ENCODE peak calls at places on chromosomes 7 and 10, in seven cellular contexts. M is HCT116, P is fibroblast of mammary gland, N is astrocyte of the cerebellum, X is BJ, Z is neural progenitor cell, F is tibial artery. T is an unnamed sample.

GRCh38 chr10:103603382-103603781 is 109.9 kb downstream of the NEURL1 start:
- DNase-seq in X (no peak), F (no peak), Z (no peak), P (no peak), N (no peak), M (no peak), T (no peak)

GRCh38 chr7:173120-173918 is 19.1 kb upstream of the FAM20C start:
- DNase-seq in Z (no peak), X (no peak), F (no peak), M (no peak), N (no peak), P (no peak), T (no peak)

GRCh38 chr10:72297281-72297967 is 23.7 kb downstream of the DDIT4 start:
- DNase-seq in X (peak), F (peak), P (peak), N (peak), Z (no peak), M (no peak), T (no peak)

GRCh38 chr10:102150970-102151773 is 1.0 kb upstream of the NOLC1 start:
- DNase-seq in P (peak), Z (no peak), F (no peak), M (no peak), X (no peak), N (no peak), T (peak)

GRCh38 chr7:99831595-99831994 is 3.8 kb downstream of the CYP3A43 start:
- DNase-seq in F (no peak), P (no peak), N (no peak), M (no peak), Z (no peak), X (no peak), T (no peak)

GRCh38 chr10:105769248-105770184 is 1128.4 kb downstream of the SORCS3 start:
- DNase-seq in Z (no peak), M (no peak), N (no peak), P (no peak), X (no peak), F (no peak), T (peak)

GRCh38 chr10:103564799-103565365 is 71.4 kb downstream of the NEURL1 start:
- DNase-seq in Z (peak), N (no peak), F (no peak), P (peak), M (peak), X (no peak), T (no peak)

GRCh38 chr7:108660465-108660864 is 90.8 kb downstream of the DNAJB9 start:
- DNase-seq in X (no peak), N (no peak), F (no peak), M (peak), Z (peak), P (no peak), T (no peak)

GRCh38 chr7:155908385-155908784 is 96.1 kb upstream of the SHH start:
- DNase-seq in Z (no peak), F (no peak), N (no peak), X (no peak), M (no peak), P (no peak), T (no peak)

GRCh38 chr7:139108256-139109187 is 998 bp downstream of the ZC3HAV1 start:
- DNase-seq in F (peak), Z (peak), N (no peak), M (no peak), P (peak), X (no peak), T (no peak)
- TF ChIP-seq CTCF in F (no peak), Z (no peak), N (no peak), M (no peak), P (no peak), X (no peak), T (no peak)

GRCh38 chr10:86377797-86378146 is 11.2 kb upstream of the GRID1 start:
- DNase-seq in N (no peak), F (no peak), P (no peak), Z (no peak), X (no peak), M (no peak), T (no peak)

GRCh38 chr10:86374664-86375063 is 8.1 kb upstream of the GRID1 start:
- DNase-seq in N (no peak), X (no peak), Z (no peak), F (no peak), P (no peak), M (no peak), T (no peak)

GRCh38 chr10:86375204-86375603 is 8.6 kb upstream of the GRID1 start:
- DNase-seq in M (no peak), F (no peak), Z (no peak), P (no peak), X (no peak), N (no peak), T (no peak)

GRCh38 chr10:86376403-86376802 is 9.8 kb upstream of the GRID1 start:
- DNase-seq in P (no peak), F (no peak), M (no peak), N (no peak), Z (no peak), X (no peak), T (no peak)

GRCh38 chr10:86376852-86377796 is 10.5 kb upstream of the GRID1 start:
- DNase-seq in F (peak), P (peak), Z (peak), N (peak), M (peak), X (no peak), T (no peak)
- H3K4me3 ChIP-seq in F (peak), P (no peak), Z (no peak), N (peak), M (no peak), X (no peak), T (peak)

GRCh38 chr7:92612501-92612900 is 22.3 kb upstream of the FAM133B start:
- DNase-seq in M (no peak), F (no peak), P (peak), X (peak), Z (no peak), N (no peak), T (no peak)
- TF ChIP-seq CTCF in M (no peak), F (no peak), P (no peak), X (no peak), Z (no peak), N (no peak), T (no peak)

GRCh38 chr7:73424486-73424885 is 9.1 kb upstream of the FZD9 start:
- DNase-seq in F (no peak), P (no peak), Z (no peak), M (no peak), X (no peak), N (no peak), T (no peak)
- H3K4me3 ChIP-seq in F (peak), P (no peak), Z (peak), M (no peak), X (no peak), N (no peak), T (peak)

T was measured in epithelial cell of proximal tubule.